ENCODE peak calls at places on chromosomes 1 and 21, in six cellular contexts. O is COR-L47; G is CD4-positive, alpha-beta memory T cell; E is nephron progenitor cell; D is kidney tubule cell; B is SJSA1. P is an unnamed sample.

GRCh38 chr1:114352797-114353196 is 158.2 kb downstream of the TRIM33 start:
- DNase-seq in O (no peak), G (no peak), E (no peak), D (no peak), B (no peak), P (no peak)

GRCh38 chr1:203628997-203629508 is 2.4 kb downstream of the ATP2B4 start:
- DNase-seq in O (no peak), G (peak), E (no peak), D (no peak), B (no peak), P (no peak)

GRCh38 chr1:167555971-167556714 is 2.6 kb upstream of the CREG1 start:
- DNase-seq in O (peak), G (peak), E (peak), D (peak), B (peak), P (peak)

GRCh38 chr1:76105269-76105850 is 30.8 kb downstream of the ST6GALNAC3 start:
- DNase-seq in O (no peak), G (no peak), E (no peak), D (no peak), B (no peak), P (no peak)

GRCh38 chr1:165610866-165611265 is 20.2 kb upstream of the MGST3 start:
- DNase-seq in O (no peak), G (no peak), E (no peak), D (no peak), B (no peak), P (no peak)

GRCh38 chr1:20681999-20682398 is 20.8 kb upstream of the DDOST start:
- DNase-seq in O (no peak), G (no peak), E (no peak), D (no peak), B (no peak), P (no peak)

GRCh38 chr1:93661829-93662474 is 19.7 kb downstream of the BCAR3 start:
- DNase-seq in O (no peak), G (no peak), E (no peak), D (peak), B (peak), P (peak)

GRCh38 chr1:159171254-159171687 is at the start of gene CADM3:
- DNase-seq in O (no peak), G (no peak), E (no peak), D (no peak), B (no peak), P (no peak)

GRCh38 chr1:110005971-110006370 is 21.4 kb downstream of the AHCYL1 start:
- DNase-seq in O (no peak), G (no peak), E (no peak), D (no peak), B (peak), P (no peak)

GRCh38 chr1:52288286-52288685 is 77.7 kb downstream of the CC2D1B start:
- DNase-seq in O (no peak), G (no peak), E (no peak), D (peak), B (no peak), P (peak)

GRCh38 chr1:217333939-217334338 is 297.0 kb downstream of the GPATCH2 start:
- DNase-seq in O (no peak), G (no peak), E (peak), D (peak), B (no peak), P (no peak)

GRCh38 chr1:45395051-45395450 is 54.8 kb upstream of the MUTYH start:
- DNase-seq in O (no peak), G (no peak), E (no peak), D (no peak), B (no peak), P (no peak)

GRCh38 chr1:223504741-223505140 is 111.5 kb downstream of the CCDC185 start:
- DNase-seq in O (peak), G (no peak), E (no peak), D (peak), B (no peak), P (peak)

GRCh38 chr1:157992031-157992568 is 1.3 kb upstream of the KIRREL1 start:
- DNase-seq in O (peak), G (peak), E (peak), D (peak), B (peak), P (peak)

GRCh38 chr1:110337704-110338199 is 1.4 kb upstream of the RBM15 start:
- DNase-seq in O (peak), G (no peak), E (peak), D (peak), B (no peak), P (peak)

GRCh38 chr1:160108888-160109662 is 6.5 kb upstream of the ATP1A2 start:
- DNase-seq in O (no peak), G (peak), E (peak), D (peak), B (peak), P (peak)

GRCh38 chr1:101075926-101076325 is 50.3 kb upstream of the DPH5 start:
- DNase-seq in O (no peak), G (no peak), E (no peak), D (peak), B (no peak), P (no peak)

GRCh38 chr1:58782308-58783089 is 1.3 kb downstream of the JUN start:
- DNase-seq in O (peak), G (peak), E (peak), D (peak), B (peak), P (peak)

GRCh38 chr1:155938220-155938627 is 3.2 kb upstream of the RXFP4 start:
- DNase-seq in O (peak), G (peak), E (no peak), D (peak), B (peak), P (peak)

GRCh38 chr1:41936107-41936506 is 17.4 kb upstream of the HIVEP3 start:
- DNase-seq in O (peak), G (no peak), E (no peak), D (peak), B (no peak), P (peak)

GRCh38 chr1:63701187-63701586 is 72.6 kb upstream of the ROR1 start:
- DNase-seq in O (no peak), G (no peak), E (no peak), D (peak), B (no peak), P (no peak)

GRCh38 chr1:38088366-38088765 is 41.8 kb upstream of the POU3F1 start:
- DNase-seq in O (peak), G (no peak), E (no peak), D (no peak), B (no peak), P (no peak)

GRCh38 chr1:24420547-24420946 is 4.9 kb downstream of the NIPAL3 start:
- DNase-seq in O (no peak), G (no peak), E (no peak), D (no peak), B (no peak), P (no peak)

GRCh38 chr1:161084205-161084988 is 5.0 kb downstream of the NECTIN4 start:
- DNase-seq in O (no peak), G (no peak), E (no peak), D (peak), B (no peak), P (no peak)

GRCh38 chr21:37008705-37009104 is 2.2 kb downstream of the RIPPLY3 start:
- DNase-seq in O (peak), G (no peak), E (no peak), D (no peak), B (no peak), P (no peak)

GRCh38 chr1:52904590-52905375 is 16.8 kb downstream of the ECHDC2 start:
- DNase-seq in O (peak), G (peak), E (peak), D (peak), B (peak), P (no peak)

GRCh38 chr21:39007985-39008384 is 175.3 kb downstream of the PSMG1 start:
- DNase-seq in O (no peak), G (no peak), E (no peak), D (no peak), B (no peak), P (no peak)

GRCh38 chr1:110341146-110341871 is 2.1 kb downstream of the RBM15 start:
- DNase-seq in O (no peak), G (no peak), E (no peak), D (no peak), B (no peak), P (no peak)

GRCh38 chr1:171433451-171433850 is 51.9 kb upstream of the PRRC2C start:
- DNase-seq in O (no peak), G (no peak), E (no peak), D (peak), B (peak), P (peak)

GRCh38 chr1:22738522-22738921 is 27.9 kb downstream of the EPHB2 start:
- DNase-seq in O (no peak), G (no peak), E (no peak), D (peak), B (no peak), P (peak)

GRCh38 chr1:67226688-67227087 is 60.4 kb downstream of the IL23R start:
- DNase-seq in O (no peak), G (no peak), E (no peak), D (no peak), B (no peak), P (no peak)

GRCh38 chr1:220878223-220879081 is 791 bp upstream of the HLX start:
- DNase-seq in O (no peak), G (no peak), E (peak), D (no peak), B (peak), P (no peak)

GRCh38 chr1:5933676-5934057 is 58.6 kb downstream of the NPHP4 start:
- DNase-seq in O (no peak), G (no peak), E (no peak), D (no peak), B (no peak), P (no peak)

GRCh38 chr1:228090613-228091081 is 8.1 kb downstream of the ARF1 start:
- DNase-seq in O (no peak), G (no peak), E (no peak), D (peak), B (no peak), P (no peak)